ENCODE peak calls at places on chromosome X, in seven cellular contexts. C is pancreas, U is neural progenitor cell, W is colonic mucosa, Y is A549, E is mesothelial cell of epicardium, Z is GM20000. M is an unnamed sample.

GRCh38 chrX:40009462-40009851 is 88.3 kb downstream of the BCOR start:
- DNase-seq in C (no peak), Y (no peak), U (peak; percentile 75), W (no peak), Z (no peak), E (no peak), M (no peak)

GRCh38 chrX:22053486-22053885 is 21.4 kb downstream of the PHEX start:
- DNase-seq in U (no peak), W (no peak), C (no peak), E (no peak), Z (no peak), Y (no peak), M (no peak)

GRCh38 chrX:91434351-91435168 is at the start of gene PABPC5:
- DNase-seq in C (peak; percentile 26), Y (peak; percentile 35), U (peak; percentile 88), Z (no peak), E (peak; percentile 85), W (peak; percentile 31), M (no peak)

GRCh38 chrX:63739885-63740284 is 45.1 kb downstream of the ARHGEF9 start:
- DNase-seq in W (no peak), C (no peak), Z (no peak), Y (no peak), U (no peak), E (no peak), M (no peak)

GRCh38 chrX:122238801-122239200 is 945.3 kb upstream of the GRIA3 start:
- DNase-seq in E (no peak), W (no peak), Y (no peak), C (no peak), Z (no peak), U (no peak), M (no peak)

GRCh38 chrX:119887721-119888425 is 7.8 kb upstream of the AKAP14 start:
- DNase-seq in E (peak; percentile 52), Y (peak; percentile 84), U (peak; percentile 83), W (peak; percentile 77), C (peak; percentile 51), Z (peak; percentile 63), M (peak; percentile 87)

GRCh38 chrX:130118396-130118795 is 8.1 kb upstream of the ELF4 start:
- DNase-seq in E (no peak), Y (peak; percentile 43), W (no peak), Z (no peak), C (no peak), U (no peak), M (peak; percentile 40)

GRCh38 chrX:4764888-4765287 is 1051.4 kb upstream of the PRKX start:
- DNase-seq in W (no peak), Y (peak; percentile 4), C (no peak), Z (no peak), U (no peak), E (no peak), M (no peak)

GRCh38 chrX:53481093-53481492 is 46.9 kb upstream of the HSD17B10 start:
- DNase-seq in C (peak; percentile 17), W (peak; percentile 31), Y (peak; percentile 17), E (no peak), U (peak; percentile 19), Z (no peak), M (peak; percentile 31)

GRCh38 chrX:102963955-102964354 is 26.9 kb downstream of the RAB40AL start:
- DNase-seq in Z (no peak), U (no peak), E (no peak), Y (no peak), C (no peak), W (no peak), M (no peak)

GRCh38 chrX:102959471-102959870 is 22.4 kb downstream of the RAB40AL start:
- DNase-seq in Z (no peak), E (no peak), Y (no peak), U (no peak), C (no peak), W (no peak), M (no peak)

GRCh38 chrX:102957751-102958150 is 20.7 kb downstream of the RAB40AL start:
- DNase-seq in C (no peak), E (no peak), U (no peak), W (no peak), Z (no peak), Y (no peak), M (no peak)

DNA sequence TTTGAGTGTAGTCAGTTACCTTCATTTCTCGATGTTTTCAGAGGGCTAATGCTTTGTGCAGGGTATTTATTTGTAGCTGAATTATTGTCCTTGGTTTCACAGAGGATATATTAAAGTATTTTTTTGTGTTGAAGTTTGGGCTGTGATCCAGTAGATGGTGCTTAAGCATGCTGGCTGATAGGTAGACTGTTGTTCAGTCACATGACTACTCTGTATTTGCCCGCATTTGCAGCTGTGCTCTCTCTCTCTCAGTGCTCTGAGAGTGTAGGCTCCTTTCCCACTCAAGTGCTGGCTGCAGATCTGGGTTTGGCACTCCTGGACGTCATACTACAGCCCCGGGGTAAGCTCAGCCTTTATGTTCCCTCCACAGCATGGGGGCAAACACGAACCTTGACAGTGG is 21.7 kb downstream of the RAB40AL start:
- DNase-seq in Y (no peak), E (no peak), W (no peak), C (peak; percentile 40), U (no peak), Z (no peak), M (no peak)
- TF ChIP-seq CTCF in Y (no peak), E (no peak), W (no peak), C (no peak), U (no peak), Z (no peak), M (no peak)

DNA sequence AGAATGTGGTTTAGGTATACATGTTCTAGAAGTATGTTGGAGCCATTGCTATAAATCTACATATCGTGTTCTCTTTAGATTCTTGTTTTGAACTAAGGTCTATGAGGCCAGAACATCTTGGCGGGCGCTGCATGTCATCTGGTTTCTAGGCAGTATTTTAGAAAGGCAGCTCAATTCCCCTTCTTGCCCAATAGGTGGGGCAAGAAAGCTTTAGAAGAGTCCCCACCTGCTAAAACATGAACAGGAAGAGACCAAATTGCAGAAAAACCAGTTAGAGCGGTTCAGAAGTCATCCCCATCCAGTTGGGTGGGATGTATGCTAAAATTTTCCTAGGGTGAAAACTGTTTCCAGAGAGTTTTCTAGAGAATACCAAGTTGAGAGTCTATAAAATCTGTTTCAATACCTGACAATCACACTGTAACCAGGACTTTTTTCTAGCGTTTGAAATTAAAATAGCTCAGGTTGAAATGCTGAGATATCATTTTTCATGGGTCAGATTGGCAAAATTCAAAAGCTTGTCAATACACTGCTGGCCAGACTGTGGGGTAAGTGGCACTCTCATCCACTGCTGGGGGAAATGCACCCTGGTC is 17.5 kb upstream of the SH3KBP1 start:
- DNase-seq in U (peak; percentile 55), Z (peak; percentile 52), Y (peak; percentile 60), E (no peak), W (no peak), C (peak; percentile 28), M (peak; percentile 45)
- TF ChIP-seq CTCF in U (peak; percentile 65), Z (peak; percentile 40), Y (peak; percentile 72), E (peak; percentile 26), W (peak; percentile 74), C (peak; percentile 70), M (peak; percentile 58)

GRCh38 chrX:38458071-38458470 is 103.3 kb upstream of the TSPAN7 start:
- DNase-seq in E (no peak), C (no peak), U (no peak), W (no peak), Z (no peak), Y (peak; percentile 2), M (no peak)
- TF ChIP-seq CTCF in E (no peak), C (no peak), U (peak; percentile 17), W (no peak), Z (no peak), Y (no peak), M (no peak)

GRCh38 chrX:113157496-113157895 is 316.9 kb upstream of the AMOT start:
- DNase-seq in Y (no peak), C (no peak), W (no peak), U (no peak), Z (no peak), E (no peak), M (no peak)
- TF ChIP-seq CTCF in Y (no peak), C (no peak), W (no peak), U (no peak), Z (no peak), E (no peak), M (no peak)

M was measured in Calu3.